ENCODE peak calls at places on chromosomes 12 and 14, in four cellular contexts. I, A, S and Z are unnamed samples.

GRCh38 chr14:98953544-98954346 is 318.3 kb downstream of the BCL11B start:
- DNase-seq in I (peak; percentile 80), A (peak; percentile 52), S (no peak), Z (peak; percentile 69)

GRCh38 chr12:49344486-49345047 is 2.1 kb upstream of the DNAJC22 start:
- DNase-seq in I (no peak), A (no peak), S (peak; percentile 17), Z (no peak)

GRCh38 chr14:105066285-105067071 is 1.2 kb upstream of the GPR132 start:
- DNase-seq in I (no peak), A (no peak), S (no peak), Z (no peak)

GRCh38 chr12:15861404-15861803 is 20.8 kb upstream of the STRAP start:
- DNase-seq in I (no peak), A (no peak), S (no peak), Z (no peak)

GRCh38 chr12:30826276-30826675 is 71.5 kb upstream of the CAPRIN2 start:
- DNase-seq in I (no peak), A (no peak), S (no peak), Z (no peak)

GRCh38 chr12:9198012-9198411 is 10.2 kb downstream of the PZP start:
- DNase-seq in I (no peak), A (no peak), S (no peak), Z (no peak)

GRCh38 chr12:42144174-42144423 is 575 bp downstream of the GXYLT1 start:
- DNase-seq in I (no peak), A (no peak), S (no peak), Z (no peak)

GRCh38 chr12:52009081-52009751 is 2.5 kb downstream of the TAMALIN start:
- DNase-seq in I (no peak), A (no peak), S (no peak), Z (no peak)

GRCh38 chr12:14403711-14404164 is 38.3 kb downstream of the ATF7IP start:
- DNase-seq in I (peak; percentile 61), A (no peak), S (no peak), Z (no peak)

GRCh38 chr12:94783862-94784261 is 133.5 kb upstream of the TMCC3 start:
- DNase-seq in I (peak; percentile 75), A (no peak), S (no peak), Z (no peak)

DNA sequence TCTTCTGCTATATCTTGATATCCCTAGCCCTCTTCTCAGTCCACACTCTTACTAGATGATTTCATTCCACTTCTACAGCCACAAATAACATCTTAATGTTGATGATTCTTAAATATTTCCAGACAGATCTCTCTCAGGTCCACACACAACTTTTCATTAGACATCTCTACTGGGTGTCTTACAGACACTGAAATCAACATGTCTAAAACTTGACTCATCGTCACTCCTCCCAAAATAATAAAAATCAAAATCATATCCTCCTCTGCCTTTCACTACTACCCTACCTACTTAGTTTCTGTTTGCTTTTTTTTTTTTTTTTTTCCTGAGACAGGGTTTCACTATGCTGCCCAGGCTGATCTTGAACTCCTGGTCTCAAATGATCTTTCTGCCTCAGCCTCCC is 11.8 kb downstream of the PRDM4 start:
- DNase-seq in I (peak; percentile 71), A (no peak), S (no peak), Z (no peak)
- H3K4me3 ChIP-seq in I (no peak overlapping the region), A (no peak overlapping the region), S (no peak overlapping the region), Z (peak overlapping the region; percentile 11)

DNA sequence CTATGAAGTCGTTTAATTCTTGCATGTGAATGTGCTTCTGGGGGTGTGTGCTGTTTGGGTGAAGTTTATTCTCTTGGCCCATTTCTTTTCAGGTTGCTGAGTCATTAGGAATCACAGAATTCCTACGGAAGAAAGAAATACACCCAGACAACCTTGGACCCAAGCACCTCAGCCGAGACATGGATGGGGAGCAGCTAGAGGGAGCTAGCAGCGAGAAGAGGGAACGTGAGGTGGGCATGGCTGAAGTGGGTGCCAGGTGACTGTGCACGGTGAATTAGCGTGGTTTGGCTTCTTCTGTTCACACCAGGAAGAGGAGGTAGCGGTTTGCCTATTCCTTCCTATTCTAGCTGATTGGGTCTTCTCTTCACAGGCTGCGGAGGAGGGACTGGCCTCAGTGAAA is 19.2 kb downstream of the ZNF839 start:
- DNase-seq in I (no peak), A (no peak), S (peak; percentile 30), Z (no peak)
- H3K36me3 ChIP-seq in I (peaks cover 21% of the 10 kb centered on the region), A (peaks cover 95% of the 10 kb centered on the region), S (no peaks in the 10 kb centered on the region), Z (no peaks in the 10 kb centered on the region)

GRCh38 chr12:31964280-31964679 is 5.1 kb downstream of the RESF1 start:
- DNase-seq in I (no peak), A (no peak), S (no peak), Z (no peak)

GRCh38 chr12:31967569-31967968 is 8.4 kb downstream of the RESF1 start:
- DNase-seq in I (no peak), A (no peak), S (no peak), Z (no peak)

GRCh38 chr12:31966558-31967205 is 7.5 kb downstream of the RESF1 start:
- DNase-seq in I (no peak), A (no peak), S (no peak), Z (no peak)

GRCh38 chr12:31962076-31962475 is 2.9 kb downstream of the RESF1 start:
- DNase-seq in I (no peak), A (no peak), S (no peak), Z (no peak)

DNA sequence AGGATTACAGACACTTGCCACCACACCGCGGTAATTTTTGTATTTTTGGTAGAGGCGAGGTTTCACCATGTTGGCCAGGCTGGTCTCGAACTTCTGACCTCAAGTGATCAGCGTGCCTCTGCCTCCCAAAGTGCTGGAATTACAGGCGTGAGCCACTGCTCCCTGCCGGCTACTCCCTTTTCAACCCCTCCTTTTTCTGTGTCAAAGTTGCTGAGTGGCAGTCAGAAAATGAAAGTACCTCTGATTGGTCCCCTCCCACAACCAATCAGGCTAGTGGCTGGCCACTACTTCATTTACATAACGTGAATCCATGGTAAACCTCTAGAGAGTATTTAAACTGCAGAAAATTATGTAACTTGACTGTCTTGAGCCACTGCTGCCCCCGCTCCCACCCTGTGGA is 5.9 kb downstream of the RESF1 start:
- DNase-seq in I (no peak), A (no peak), S (peak; percentile 52), Z (peak; percentile 29)
- H3K4me3 ChIP-seq in I (no peak overlapping the region), A (no peak overlapping the region), S (no peak overlapping the region), Z (no peak overlapping the region)

GRCh38 chr14:32150392-32150791 is 51.5 kb upstream of the RNU6-7 start:
- DNase-seq in I (no peak), A (no peak), S (no peak), Z (no peak)
- H3K36me3 ChIP-seq in I (peaks cover 11% of the 10 kb centered on the region), A (peaks cover 92% of the 10 kb centered on the region), S (peaks cover 3% of the 10 kb centered on the region), Z (peaks cover 6% of the 10 kb centered on the region)

DNA sequence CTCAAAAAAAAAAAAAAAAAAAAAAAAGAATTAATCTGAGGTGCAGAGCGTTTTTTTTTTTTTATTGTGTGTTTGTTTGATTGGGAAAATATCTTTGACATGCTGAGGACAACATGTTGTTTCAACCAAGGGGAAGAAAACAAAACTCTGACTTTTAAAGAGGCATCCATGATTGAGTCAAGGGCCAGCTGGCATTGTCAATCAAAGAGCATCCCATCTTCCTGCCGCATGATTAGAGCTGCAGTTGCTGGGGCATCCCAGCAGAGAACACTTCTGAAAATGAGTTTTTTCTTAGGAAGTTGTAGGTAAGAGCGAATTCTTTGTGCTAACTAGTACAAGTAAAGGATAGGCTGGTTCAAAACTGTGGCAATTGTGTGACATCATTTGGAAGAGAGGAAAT is 200.9 kb upstream of the DAAM1 start:
- DNase-seq in I (no peak), A (no peak), S (no peak), Z (no peak)
- H3K4me3 ChIP-seq in I (no peak overlapping the region), A (no peak overlapping the region), S (no peak overlapping the region), Z (no peak overlapping the region)

DNA sequence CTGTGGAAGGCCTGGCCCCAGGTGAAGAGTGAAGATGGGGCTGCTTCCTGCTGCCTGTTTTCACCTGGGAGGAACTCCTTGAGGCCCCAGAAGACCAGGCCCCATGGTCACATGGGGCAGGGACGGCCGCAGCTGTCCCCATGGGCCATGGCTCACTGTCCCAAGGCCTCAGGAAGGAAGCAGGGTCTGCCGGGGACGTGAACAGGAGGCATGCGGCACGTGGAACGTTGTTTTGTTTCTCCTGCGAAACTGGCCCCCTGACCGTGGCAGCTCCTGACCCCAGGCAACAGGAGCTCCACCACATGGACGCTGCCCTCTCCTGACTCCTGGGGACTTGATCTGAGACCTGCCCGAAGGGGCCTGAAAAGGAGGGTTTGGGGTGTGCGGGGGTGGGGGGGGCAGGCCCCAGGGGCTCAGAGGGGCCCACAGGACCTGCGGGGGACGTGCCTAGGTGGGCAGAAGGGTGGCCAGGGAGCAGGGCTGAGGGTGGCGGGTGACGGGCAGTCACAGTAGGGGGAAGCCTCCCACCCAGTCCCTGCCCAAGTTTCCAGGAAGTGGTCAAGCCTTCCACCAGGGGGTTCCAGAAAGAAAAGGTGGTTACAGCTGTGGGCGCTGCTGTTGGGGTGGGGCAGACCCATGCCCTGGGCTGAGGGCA is 41.4 kb downstream of the LRCOL1 start:
- DNase-seq in I (no peak), A (no peak), S (no peak), Z (no peak)
- H3K36me3 ChIP-seq in I (peaks cover 28% of the 10 kb centered on the region), A (peaks cover 55% of the 10 kb centered on the region), S (no peaks in the 10 kb centered on the region), Z (peaks cover 41% of the 10 kb centered on the region)

GRCh38 chr12:88577537-88577936 is 2.7 kb downstream of the KITLG start:
- DNase-seq in I (peak; percentile 79), A (no peak), S (no peak), Z (no peak)

GRCh38 chr12:88578274-88578673 is 2.0 kb downstream of the KITLG start:
- DNase-seq in I (peak; percentile 36), A (no peak), S (no peak), Z (no peak)

GRCh38 chr12:88579572-88579940 is 715 bp downstream of the KITLG start:
- DNase-seq in I (no peak), A (peak; percentile 68), S (no peak), Z (peak; percentile 66)

GRCh38 chr12:88578821-88579518 is 1.3 kb downstream of the KITLG start:
- DNase-seq in I (peak; percentile 46), A (no peak), S (peak; percentile 77), Z (peak; percentile 28)

DNA sequence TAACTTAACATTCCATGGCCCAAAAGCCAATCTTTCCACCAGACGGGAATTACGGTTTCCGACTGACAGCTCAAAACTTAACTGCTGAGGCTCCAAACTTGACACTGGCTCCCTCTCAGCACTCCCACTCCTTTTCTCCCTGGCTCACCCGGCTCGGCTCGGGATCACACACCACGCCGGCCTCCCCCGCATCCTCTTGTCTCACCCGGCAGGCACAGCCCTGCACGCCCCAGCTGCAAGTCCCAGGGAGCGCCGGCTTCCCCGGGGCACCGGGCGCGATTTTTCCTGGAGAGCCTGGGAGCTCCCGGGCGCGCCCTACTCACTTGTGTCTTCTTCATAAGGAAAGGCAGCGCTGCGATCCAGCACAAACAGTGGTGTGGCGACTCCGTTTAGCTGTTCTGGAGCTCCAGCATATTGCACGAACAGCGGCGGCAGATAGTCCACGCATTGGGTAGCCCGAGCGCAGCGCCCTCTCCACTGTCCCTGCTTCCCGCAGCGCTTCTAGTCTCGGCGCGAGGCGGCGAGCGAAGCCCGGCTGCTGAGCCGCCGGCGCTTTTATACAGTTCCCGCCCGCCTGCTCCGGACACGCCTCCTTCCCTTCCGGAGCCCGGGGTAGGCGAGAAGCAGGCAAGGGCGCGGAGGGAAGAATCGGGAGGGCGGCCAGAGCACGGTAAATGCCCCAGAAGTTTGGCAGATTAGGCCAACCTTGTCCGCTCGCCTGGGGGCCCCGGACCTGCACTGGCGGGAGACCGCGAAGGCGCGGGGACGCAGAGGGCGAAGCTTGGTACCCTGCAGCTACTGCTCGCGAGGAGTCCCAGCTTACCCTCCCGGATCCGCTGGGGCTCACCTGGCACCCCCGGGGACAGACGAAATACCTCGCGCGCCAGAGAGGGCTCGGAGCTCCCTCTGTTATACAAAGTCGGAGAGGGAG is at the start of gene KITLG:
- DNase-seq in I (peak; percentile 71), A (peak; percentile 90), S (peak; percentile 92), Z (peak; percentile 85)
- H3K4me3 ChIP-seq in I (peak within 1 kb of the TSS; percentile 48), A (peak within 1 kb of the TSS; percentile 85), S (peak within 1 kb of the TSS; percentile 83), Z (peak within 1 kb of the TSS; percentile 88)